ENCODE peak calls at places on chromosomes 7 and 10, in four cellular contexts. Q, L, C and R are unnamed samples.

GRCh38 chr7:80428161-80429054 is 83.5 kb downstream of the GNAT3 start:
- DNase-seq in Q (peak), L (no peak), C (peak), R (no peak)

GRCh38 chr7:124033093-124033806 is 383 bp upstream of the TMEM229A start:
- DNase-seq in Q (peak), C (no peak), L (no peak), R (no peak)

GRCh38 chr10:103800789-103801540 is 54.4 kb downstream of the SH3PXD2A start:
- DNase-seq in Q (no peak), L (no peak), C (peak), R (peak)

GRCh38 chr10:29479081-29479917 is 155.5 kb downstream of the SVIL start:
- DNase-seq in C (no peak), L (no peak), Q (no peak), R (no peak)

GRCh38 chr10:89653410-89653828 is 8.4 kb upstream of the PANK1 start:
- DNase-seq in L (no peak), Q (no peak), C (peak), R (peak)

GRCh38 chr10:65065278-65065677 is 1544.1 kb downstream of the REEP3 start:
- DNase-seq in Q (no peak), L (no peak), C (no peak), R (no peak)

GRCh38 chr10:7239312-7239985 is 171.4 kb downstream of the SFMBT2 start:
- DNase-seq in Q (no peak), C (no peak), L (no peak), R (no peak)

GRCh38 chr10:25492040-25492439 is 317.2 kb downstream of the GPR158 start:
- DNase-seq in L (no peak), C (no peak), Q (no peak), R (no peak)

GRCh38 chr10:93826355-93826754 is 67.4 kb upstream of the SLC35G1 start:
- DNase-seq in C (no peak), Q (no peak), L (no peak), R (no peak)

GRCh38 chr7:3309140-3309539 is 8.1 kb downstream of the SDK1 start:
- DNase-seq in L (no peak), C (no peak), Q (peak), R (no peak)

GRCh38 chr10:69089638-69090599 is 2.0 kb downstream of the SRGN start:
- DNase-seq in C (no peak), L (no peak), Q (no peak), R (peak)

GRCh38 chr7:17289074-17289665 is 9.3 kb upstream of the AHR start:
- DNase-seq in C (no peak), L (no peak), Q (no peak), R (no peak)

GRCh38 chr10:43684198-43684559 is 35.5 kb upstream of the ZNF32 start:
- DNase-seq in L (no peak), Q (no peak), C (no peak), R (no peak)
- TF ChIP-seq NFIC in L (no peak), Q (no peak), C (no peak), R (no peak)

GRCh38 chr7:41700044-41700471 is 2.8 kb downstream of the INHBA start:
- DNase-seq in L (no peak), C (no peak), Q (no peak), R (no peak)

GRCh38 chr7:41696323-41696916 is 6.5 kb downstream of the INHBA start:
- DNase-seq in Q (peak), C (peak), L (peak), R (no peak)

GRCh38 chr7:41699532-41699931 is 3.4 kb downstream of the INHBA start:
- DNase-seq in L (no peak), C (no peak), Q (no peak), R (no peak)

GRCh38 chr7:41698114-41698513 is 4.8 kb downstream of the INHBA start:
- DNase-seq in L (no peak), Q (no peak), C (no peak), R (no peak)

DNA sequence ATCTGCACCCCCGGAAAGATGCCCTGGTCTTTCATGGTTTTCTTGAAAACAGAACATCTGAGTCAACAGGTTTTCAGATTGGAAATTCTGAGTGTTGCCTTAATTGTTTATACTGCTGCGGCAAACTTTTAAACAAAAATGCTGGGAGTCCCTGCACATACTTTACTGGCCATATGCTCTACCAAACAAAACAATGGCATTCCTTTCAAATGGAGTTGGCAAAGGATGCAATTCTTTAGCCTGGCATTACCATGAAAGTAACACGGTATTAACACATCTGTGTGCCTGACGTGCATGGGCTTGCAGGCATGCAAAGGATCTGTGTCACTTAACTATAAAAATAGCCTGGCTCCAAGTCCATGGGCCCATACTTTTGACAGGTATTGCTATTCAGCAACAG is 4.2 kb downstream of the INHBA start:
- DNase-seq in Q (no peak), C (no peak), L (no peak), R (no peak)
- H3K4me3 ChIP-seq in Q (peak), C (no peak), L (no peak), R (no peak)

GRCh38 chr7:46658281-46658680 is 737.2 kb upstream of the IGFBP3 start:
- DNase-seq in L (no peak), C (no peak), Q (no peak), R (no peak)
- TF ChIP-seq NFIC in L (no peak), C (no peak), Q (no peak), R (no peak)

DNA sequence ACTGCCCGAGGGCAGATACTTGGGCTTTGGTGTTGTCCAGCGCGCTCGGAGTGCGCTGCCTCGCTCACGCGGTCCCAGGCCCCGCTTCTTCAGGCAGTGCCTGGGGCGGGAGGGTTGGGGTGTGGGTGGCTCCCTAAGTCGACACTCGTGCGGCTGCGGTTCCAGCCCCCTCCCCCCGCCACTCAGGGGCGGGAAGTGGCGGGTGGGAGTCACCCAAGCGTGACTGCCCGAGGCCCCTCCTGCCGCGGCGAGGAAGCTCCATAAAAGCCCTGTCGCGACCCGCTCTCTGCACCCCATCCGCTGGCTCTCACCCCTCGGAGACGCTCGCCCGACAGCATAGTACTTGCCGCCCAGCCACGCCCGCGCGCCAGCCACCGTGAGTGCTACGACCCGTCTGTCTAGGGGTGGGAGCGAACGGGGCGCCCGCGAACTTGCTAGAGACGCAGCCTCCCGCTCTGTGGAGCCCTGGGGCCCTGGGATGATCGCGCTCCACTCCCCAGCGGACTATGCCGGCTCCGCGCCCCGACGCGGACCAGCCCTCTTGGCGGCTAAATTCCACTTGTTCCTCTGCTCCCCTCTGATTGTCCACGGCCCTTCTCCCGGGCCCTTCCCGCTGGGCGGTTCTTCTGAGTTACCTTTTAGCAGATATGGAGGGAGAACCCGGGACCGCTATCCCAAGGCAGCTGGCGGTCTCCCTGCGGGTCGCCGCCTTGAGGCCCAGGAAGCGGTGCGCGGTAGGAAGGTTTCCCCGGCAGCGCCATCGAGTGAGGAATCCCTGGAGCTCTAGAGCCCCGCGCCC is at the start of gene NPY:
- DNase-seq in Q (peak), L (no peak), C (no peak), R (no peak)
- H3K4me3 ChIP-seq in Q (no peak), L (no peak), C (no peak), R (peak)

GRCh38 chr10:73935895-73936294 is 25.0 kb downstream of the PLAU start:
- DNase-seq in C (no peak), Q (no peak), L (no peak), R (no peak)

GRCh38 chr10:73934074-73934473 is 23.1 kb downstream of the PLAU start:
- DNase-seq in C (no peak), L (no peak), Q (no peak), R (no peak)

GRCh38 chr10:73937333-73938020 is 26.5 kb downstream of the PLAU start:
- DNase-seq in L (no peak), C (no peak), Q (no peak), R (no peak)

GRCh38 chr10:73931767-73932624 is 21.1 kb downstream of the PLAU start:
- DNase-seq in Q (no peak), L (peak), C (peak), R (peak)

DNA sequence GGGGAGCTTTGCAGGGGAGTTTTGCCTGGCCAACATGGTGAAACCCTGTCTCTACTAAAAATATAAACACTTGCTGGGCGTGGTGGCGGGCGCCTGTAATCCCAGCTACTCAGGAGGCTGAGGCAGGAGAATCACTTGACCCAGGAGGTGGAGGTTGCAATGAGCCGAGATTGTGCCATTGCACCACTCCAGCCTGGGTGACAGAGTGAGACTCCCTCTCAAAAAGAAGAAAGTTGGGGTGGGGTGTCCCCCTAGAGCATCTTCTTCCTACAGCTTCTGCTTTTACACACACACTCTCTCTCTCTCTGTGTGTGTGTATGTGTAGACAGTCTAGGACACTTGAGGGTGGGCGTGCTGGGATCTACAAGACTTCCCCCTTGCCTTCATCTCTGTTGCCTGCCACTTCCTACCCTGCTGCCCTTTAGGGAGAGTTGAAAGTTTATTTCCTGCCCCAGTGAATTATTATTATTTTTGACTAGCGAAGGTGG is 21.7 kb downstream of the PLAU start:
- DNase-seq in C (no peak), Q (no peak), L (peak), R (no peak)
- TF ChIP-seq NFIC in C (no peak), Q (no peak), L (no peak), R (no peak)

DNA sequence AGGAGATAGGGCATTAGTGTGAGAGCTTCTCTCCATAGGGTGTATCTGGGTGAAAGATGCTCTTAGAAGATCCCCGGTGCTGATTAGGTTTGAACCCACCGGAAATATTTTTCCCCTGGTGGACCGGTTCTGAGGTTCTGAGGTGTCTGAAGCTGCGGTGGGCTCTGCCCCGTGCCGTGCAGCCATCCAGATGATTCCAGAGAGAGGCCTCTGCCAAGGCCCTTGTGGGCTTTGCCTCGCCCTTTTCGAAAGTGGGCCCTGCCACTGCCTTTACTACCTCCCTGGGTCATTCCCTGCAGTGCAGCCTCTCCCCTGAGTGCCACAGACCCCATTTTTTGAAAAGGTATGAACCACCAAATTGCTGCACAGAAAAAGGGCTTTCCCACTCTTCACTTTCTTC is 2.8 kb downstream of the GIMAP8 start:
- DNase-seq in L (no peak), Q (no peak), C (no peak), R (no peak)
- H3K4me3 ChIP-seq in L (no peak), Q (no peak), C (no peak), R (peak)

DNA sequence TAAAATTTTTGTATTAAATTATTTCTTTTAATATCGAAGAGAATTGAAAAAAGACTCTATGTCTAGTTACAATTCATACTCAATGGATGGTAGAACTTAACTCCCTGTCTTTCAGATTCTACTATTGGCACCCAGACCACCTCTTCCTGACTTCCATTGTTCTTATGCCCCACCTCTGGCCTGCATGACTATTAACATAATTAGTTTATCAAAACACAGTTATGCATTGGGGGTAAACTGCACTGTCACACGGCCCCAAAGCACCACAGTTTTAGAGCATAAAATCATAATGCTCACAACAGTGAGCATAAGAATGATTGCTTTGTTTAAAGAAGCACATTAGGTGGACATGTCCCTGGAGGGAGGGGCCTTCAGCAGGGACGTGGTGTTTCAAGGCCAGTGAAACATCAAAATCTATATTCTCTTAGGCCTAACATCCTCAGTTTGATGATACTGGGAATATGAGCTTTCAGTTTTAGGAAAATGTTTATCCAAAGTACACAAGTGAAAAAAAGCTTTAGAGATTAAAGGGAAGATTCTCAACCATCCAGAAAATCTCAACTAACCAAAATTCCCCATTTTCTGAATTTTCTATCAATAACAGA is 79.8 kb downstream of the NRP1 start:
- DNase-seq in Q (no peak), C (peak), L (no peak), R (no peak)
- TF ChIP-seq NFIC in Q (no peak), C (no peak), L (no peak), R (no peak)

DNA sequence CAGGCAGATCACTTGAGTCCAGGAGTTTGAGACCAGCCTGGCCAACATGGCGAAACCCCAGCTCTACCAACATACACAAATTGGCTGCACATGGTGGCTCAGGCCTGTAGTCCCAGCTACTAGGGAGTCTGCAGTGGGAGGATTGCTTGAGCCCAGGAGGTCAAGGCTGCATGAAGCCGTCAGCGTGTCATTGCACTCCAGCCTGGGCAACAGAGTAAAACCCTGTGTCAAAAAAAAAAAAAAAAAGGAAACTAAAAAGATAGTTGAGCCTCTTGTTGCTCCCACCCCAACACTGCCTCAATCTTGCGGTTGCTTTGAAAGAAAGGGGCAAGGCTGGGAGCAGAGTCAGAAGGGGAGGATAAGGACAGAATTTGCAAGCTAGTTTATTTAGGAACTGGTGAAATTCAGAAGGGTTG is 69.9 kb downstream of the SYPL1 start:
- DNase-seq in L (no peak), C (no peak), Q (no peak), R (no peak)
- H3K4me3 ChIP-seq in L (no peak), C (no peak), Q (no peak), R (no peak)

GRCh38 chr7:133771778-133772421 is 355.2 kb upstream of the LRGUK start:
- DNase-seq in Q (peak), L (no peak), C (no peak), R (no peak)

GRCh38 chr7:133773601-133774000 is 353.5 kb upstream of the LRGUK start:
- DNase-seq in L (no peak), Q (no peak), C (no peak), R (no peak)

GRCh38 chr7:133775201-133775600 is 351.9 kb upstream of the LRGUK start:
- DNase-seq in L (no peak), Q (no peak), C (no peak), R (no peak)

GRCh38 chr7:133770863-133771492 is 356.2 kb upstream of the LRGUK start:
- DNase-seq in C (peak), L (no peak), Q (no peak), R (no peak)
- TF ChIP-seq NFIC in C (peak), L (no peak), Q (peak), R (no peak)